ENCODE peak calls at places on chromosome 9, in four cellular contexts. X is PC-3, L is BJ, D is C1 segment of cervical spinal cord. A is an unnamed sample.

GRCh38 chr9:126499911-126500599 is 113.7 kb upstream of the LMX1B start:
- DNase-seq in X (no peak), L (no peak), D (no peak), A (peak)

GRCh38 chr9:36901528-36901927 is 132.5 kb downstream of the PAX5 start:
- DNase-seq in X (no peak), L (no peak), D (no peak), A (no peak)

GRCh38 chr9:128056086-128056485 is 11.0 kb downstream of the NAIF1 start:
- DNase-seq in X (no peak), L (no peak), D (peak), A (no peak)

GRCh38 chr9:94176582-94176981 is 82.5 kb upstream of the ZNF169 start:
- DNase-seq in X (no peak), L (no peak), D (no peak), A (no peak)

GRCh38 chr9:38360880-38361836 is 31.3 kb upstream of the ALDH1B1 start:
- DNase-seq in X (no peak), L (no peak), D (no peak), A (no peak)

GRCh38 chr9:129929467-129930125 is 94.3 kb downstream of the USP20 start:
- DNase-seq in X (peak), L (no peak), D (no peak), A (no peak)

GRCh38 chr9:36074870-36075532 is 38.3 kb downstream of the RECK start:
- DNase-seq in X (no peak), L (peak), D (peak), A (no peak)

GRCh38 chr9:78133751-78134150 is 102.1 kb upstream of the CEP78 start:
- DNase-seq in X (peak), L (no peak), D (no peak), A (no peak)

GRCh38 chr9:90343360-90343759 is 299.3 kb downstream of the DIRAS2 start:
- DNase-seq in X (no peak), L (no peak), D (no peak), A (no peak)

GRCh38 chr9:95008151-95008771 is 281.8 kb downstream of the AOPEP start:
- DNase-seq in X (peak), L (no peak), D (no peak), A (no peak)

GRCh38 chr9:20040991-20041606 is 252.3 kb upstream of the SLC24A2 start:
- DNase-seq in X (no peak), L (no peak), D (peak), A (no peak)

GRCh38 chr9:135299239-135299590 is 180.4 kb upstream of the PPP1R26 start:
- DNase-seq in X (no peak), L (no peak), D (no peak), A (no peak)

GRCh38 chr9:127283917-127284316 is 19.3 kb downstream of the GARNL3 start:
- DNase-seq in X (peak), L (no peak), D (no peak), A (no peak)

GRCh38 chr9:95155211-95155610 is 162.3 kb downstream of the FANCC start:
- DNase-seq in X (no peak), L (no peak), D (no peak), A (no peak)

GRCh38 chr9:80605129-80605528 is 1033.4 kb downstream of the TLE4 start:
- DNase-seq in X (peak), L (no peak), D (no peak), A (no peak)

GRCh38 chr9:73230257-73230656 is 78.6 kb downstream of the ANXA1 start:
- DNase-seq in X (no peak), L (no peak), D (no peak), A (no peak)

GRCh38 chr9:2837915-2838314 is 6.0 kb downstream of the PUM3 start:
- DNase-seq in X (no peak), L (no peak), D (no peak), A (no peak)

GRCh38 chr9:12771891-12772290 is 2.9 kb upstream of the LURAP1L start:
- DNase-seq in X (peak), L (no peak), D (no peak), A (no peak)

GRCh38 chr9:34271618-34272017 is 57.5 kb downstream of the KIF24 start:
- DNase-seq in X (no peak), L (no peak), D (no peak), A (no peak)

GRCh38 chr9:134915046-134915930 is 2.4 kb downstream of the FCN1 start:
- DNase-seq in X (no peak), L (no peak), D (no peak), A (no peak)

GRCh38 chr9:32877639-32878217 is 94.4 kb downstream of the TMEM215 start:
- DNase-seq in X (no peak), L (no peak), D (no peak), A (no peak)

GRCh38 chr9:35563791-35564197 is 41.3 kb upstream of the TESK1 start:
- DNase-seq in X (no peak), L (no peak), D (peak), A (peak)

A was measured in HuH-7.